ENCODE peak calls at places on chromosomes 11 and 22, in six cellular contexts. H, T, C, N, X and L are unnamed samples.

GRCh38 chr11:86787018-86787417 is 13.3 kb upstream of the PRSS23 start:
- DNase-seq in H (no peak), C (no peak), T (no peak), X (no peak), N (no peak), L (no peak)

GRCh38 chr11:118012083-118012669 is 26.0 kb downstream of the IL10RA start:
- DNase-seq in H (no peak), T (no peak), X (no peak), N (no peak), C (no peak), L (no peak)

GRCh38 chr11:77081976-77082836 is 15.4 kb downstream of the CAPN5 start:
- DNase-seq in H (no peak), T (no peak), C (no peak), N (no peak), X (no peak), L (no peak)

GRCh38 chr22:24333301-24333700 is 62.7 kb downstream of the SPECC1L start:
- DNase-seq in X (no peak), N (peak), H (no peak), C (no peak), T (no peak), L (no peak)

GRCh38 chr22:20523118-20523983 is 15.9 kb downstream of the MED15 start:
- DNase-seq in T (no peak), C (no peak), N (peak), X (no peak), H (no peak), L (no peak)

GRCh38 chr11:103849366-103849765 is 187.1 kb upstream of the DDI1 start:
- DNase-seq in N (no peak), X (no peak), C (no peak), T (no peak), H (no peak), L (no peak)

GRCh38 chr11:96178014-96178745 is 164.8 kb downstream of the MAML2 start:
- DNase-seq in X (no peak), C (no peak), H (no peak), N (no peak), T (no peak), L (no peak)

GRCh38 chr22:43297246-43298061 is 45.7 kb downstream of the SCUBE1 start:
- DNase-seq in T (no peak), C (no peak), X (no peak), H (no peak), N (no peak), L (no peak)

GRCh38 chr11:17531818-17532131 is 12.4 kb downstream of the USH1C start:
- DNase-seq in T (no peak), C (no peak), H (no peak), X (no peak), N (peak), L (no peak)

GRCh38 chr11:122897606-122898210 is 15.1 kb downstream of the JHY start:
- DNase-seq in N (peak), H (no peak), X (no peak), C (no peak), T (no peak), L (no peak)

GRCh38 chr11:14773755-14774154 is 118.3 kb downstream of the CYP2R1 start:
- DNase-seq in T (no peak), N (no peak), C (no peak), H (no peak), X (no peak), L (no peak)

GRCh38 chr11:97225794-97226193 is 836.0 kb downstream of the JRKL start:
- DNase-seq in N (no peak), T (no peak), C (no peak), H (no peak), X (no peak), L (no peak)

GRCh38 chr11:116499396-116500001 is 273.3 kb downstream of the BUD13 start:
- DNase-seq in X (peak), H (peak), N (peak), T (no peak), C (peak), L (peak)

GRCh38 chr11:114595571-114595970 is at the start of gene NXPE4:
- DNase-seq in C (no peak), T (no peak), H (no peak), X (no peak), N (no peak), L (no peak)

GRCh38 chr22:19942071-19942885 is 660 bp upstream of the TXNRD2 start:
- DNase-seq in N (peak), T (no peak), C (no peak), H (peak), X (no peak), L (no peak)

GRCh38 chr22:23533328-23533762 is 46.7 kb downstream of the IGLL1 start:
- DNase-seq in N (no peak), T (no peak), X (no peak), H (no peak), C (peak), L (peak)

GRCh38 chr11:126129681-126130671 is 67.3 kb upstream of the CDON start:
- DNase-seq in T (no peak), X (no peak), H (no peak), C (no peak), N (no peak), L (no peak)

GRCh38 chr22:28207281-28208030 is 288.4 kb upstream of the PITPNB start:
- DNase-seq in X (no peak), C (no peak), T (no peak), H (no peak), N (no peak), L (no peak)

GRCh38 chr11:18715476-18715875 is 10.5 kb downstream of the IGSF22 start:
- DNase-seq in X (no peak), H (no peak), T (no peak), C (no peak), N (no peak), L (no peak)

GRCh38 chr11:62909107-62909894 is 11.9 kb downstream of the CHRM1 start:
- DNase-seq in H (no peak), X (no peak), C (peak), T (no peak), N (no peak), L (peak)

GRCh38 chr11:98630736-98631135 is 390.0 kb upstream of the CNTN5 start:
- DNase-seq in H (no peak), C (no peak), N (no peak), T (peak), X (no peak), L (no peak)

GRCh38 chr11:79466411-79466810 is 25.6 kb upstream of the TENM4 start:
- DNase-seq in X (no peak), H (no peak), C (no peak), N (peak), T (no peak), L (no peak)

GRCh38 chr11:74838188-74838587 is 89.5 kb downstream of the RNF169 start:
- DNase-seq in H (no peak), N (no peak), C (no peak), X (no peak), T (no peak), L (no peak)

GRCh38 chr11:44963071-44963575 is 12.4 kb upstream of the TP53I11 start:
- DNase-seq in T (no peak), X (no peak), C (no peak), H (no peak), N (no peak), L (no peak)

GRCh38 chr22:28021116-28021997 is 102.3 kb upstream of the PITPNB start:
- DNase-seq in H (no peak), N (no peak), T (no peak), X (no peak), C (no peak), L (no peak)

GRCh38 chr11:33722579-33723234 is 13.5 kb downstream of the CD59 start:
- DNase-seq in C (no peak), N (no peak), H (no peak), X (no peak), T (no peak), L (no peak)